ENCODE peak calls at places on chromosomes 13 and 19, in nine cellular contexts. A is upper lobe of right lung, I is right lobe of liver, Q is choroid plexus epithelial cell, N is WERI-Rb-1, L is mesendoderm, M is astrocyte of the spinal cord, T is MM.1S, U is ascending aorta. O is an unnamed sample.

GRCh38 chr13:90640976-90641375 is 706.5 kb upstream of the MIR17HG start:
- DNase-seq in A (no peak), I (no peak), Q (peak), N (no peak), L (no peak), M (peak), T (no peak), U (no peak), O (no peak)

GRCh38 chr19:4208385-4209094 is 20.8 kb upstream of the EBI3 start:
- DNase-seq in A (no peak), I (no peak), Q (peak), N (peak), L (peak), M (peak), T (peak), U (no peak), O (no peak)

GRCh38 chr19:54141356-54141755 is 3.8 kb downstream of the CNOT3 start:
- DNase-seq in A (no peak), I (no peak), Q (no peak), N (no peak), L (no peak), M (no peak), T (no peak), U (no peak), O (no peak)

GRCh38 chr19:52007436-52007804 is 591 bp downstream of the ZNF615 start:
- DNase-seq in A (no peak), I (no peak), Q (peak), N (no peak), L (peak), M (no peak), T (no peak), U (no peak), O (no peak)

GRCh38 chr19:2478756-2479555 is 3.0 kb downstream of the GADD45B start:
- DNase-seq in A (peak), I (peak), Q (peak), N (no peak), L (peak), M (peak), T (peak), U (peak), O (no peak)

GRCh38 chr19:1133471-1133929 is 29.7 kb downstream of the GPX4 start:
- DNase-seq in A (no peak), I (peak), Q (no peak), N (peak), L (peak), M (no peak), T (peak), U (peak), O (peak)

GRCh38 chr13:46492946-46493345 is 60.0 kb upstream of the LRCH1 start:
- DNase-seq in A (no peak), I (no peak), Q (peak), N (no peak), L (peak), M (peak), T (no peak), U (no peak), O (peak)

GRCh38 chr13:70391678-70392077 is 283.4 kb upstream of the KLHL1 start:
- DNase-seq in A (no peak), I (peak), Q (no peak), N (no peak), L (peak), M (no peak), T (no peak), U (no peak), O (no peak)

GRCh38 chr19:48918801-48919247 is 14.7 kb upstream of the DHDH start:
- DNase-seq in A (no peak), I (no peak), Q (peak), N (peak), L (peak), M (no peak), T (no peak), U (no peak), O (no peak)

GRCh38 chr19:42468273-42468796 is 25.6 kb upstream of the CXCL17 start:
- DNase-seq in A (no peak), I (no peak), Q (peak), N (no peak), L (peak), M (peak), T (no peak), U (no peak), O (no peak)

GRCh38 chr13:31749929-31750328 is 10.6 kb downstream of the RXFP2 start:
- DNase-seq in A (no peak), I (no peak), Q (peak), N (no peak), L (no peak), M (peak), T (no peak), U (no peak), O (no peak)

GRCh38 chr13:34993470-34993869 is 51.4 kb downstream of the NBEA start:
- DNase-seq in A (no peak), I (no peak), Q (peak), N (no peak), L (no peak), M (no peak), T (no peak), U (no peak), O (no peak)

GRCh38 chr13:107348471-107348870 is 780.5 kb upstream of the ARGLU1 start:
- DNase-seq in A (no peak), I (no peak), Q (peak), N (no peak), L (no peak), M (no peak), T (no peak), U (no peak), O (no peak)

GRCh38 chr19:38318595-38319142 is 976 bp upstream of the KCNK6 start:
- DNase-seq in A (no peak), I (no peak), Q (no peak), N (no peak), L (no peak), M (no peak), T (no peak), U (no peak), O (no peak)

GRCh38 chr19:49338691-49339363 is 3.6 kb downstream of the CD37 start:
- DNase-seq in A (peak), I (peak), Q (peak), N (peak), L (peak), M (peak), T (no peak), U (peak), O (no peak)

GRCh38 chr13:106518535-106518934 is 16.9 kb downstream of the EFNB2 start:
- DNase-seq in A (no peak), I (no peak), Q (no peak), N (no peak), L (no peak), M (no peak), T (no peak), U (no peak), O (no peak)

GRCh38 chr13:79404361-79404760 is 1.7 kb downstream of the RBM26 start:
- DNase-seq in A (no peak), I (no peak), Q (no peak), N (no peak), L (no peak), M (no peak), T (no peak), U (no peak), O (no peak)

GRCh38 chr19:1453525-1454371 is 3.8 kb downstream of the APC2 start:
- DNase-seq in A (no peak), I (no peak), Q (no peak), N (peak), L (no peak), M (no peak), T (no peak), U (no peak), O (no peak)

GRCh38 chr13:81089758-81090157 is 748.8 kb upstream of the SPRY2 start:
- DNase-seq in A (no peak), I (no peak), Q (no peak), N (no peak), L (no peak), M (no peak), T (no peak), U (no peak), O (no peak)

GRCh38 chr19:55048446-55048845 is 10.4 kb upstream of the GP6 start:
- DNase-seq in A (no peak), I (no peak), Q (no peak), N (no peak), L (no peak), M (no peak), T (no peak), U (no peak), O (no peak)

GRCh38 chr13:29859971-29860370 is 9.6 kb upstream of the UBL3 start:
- DNase-seq in A (no peak), I (no peak), Q (no peak), N (no peak), L (no peak), M (peak), T (no peak), U (no peak), O (no peak)

DNA sequence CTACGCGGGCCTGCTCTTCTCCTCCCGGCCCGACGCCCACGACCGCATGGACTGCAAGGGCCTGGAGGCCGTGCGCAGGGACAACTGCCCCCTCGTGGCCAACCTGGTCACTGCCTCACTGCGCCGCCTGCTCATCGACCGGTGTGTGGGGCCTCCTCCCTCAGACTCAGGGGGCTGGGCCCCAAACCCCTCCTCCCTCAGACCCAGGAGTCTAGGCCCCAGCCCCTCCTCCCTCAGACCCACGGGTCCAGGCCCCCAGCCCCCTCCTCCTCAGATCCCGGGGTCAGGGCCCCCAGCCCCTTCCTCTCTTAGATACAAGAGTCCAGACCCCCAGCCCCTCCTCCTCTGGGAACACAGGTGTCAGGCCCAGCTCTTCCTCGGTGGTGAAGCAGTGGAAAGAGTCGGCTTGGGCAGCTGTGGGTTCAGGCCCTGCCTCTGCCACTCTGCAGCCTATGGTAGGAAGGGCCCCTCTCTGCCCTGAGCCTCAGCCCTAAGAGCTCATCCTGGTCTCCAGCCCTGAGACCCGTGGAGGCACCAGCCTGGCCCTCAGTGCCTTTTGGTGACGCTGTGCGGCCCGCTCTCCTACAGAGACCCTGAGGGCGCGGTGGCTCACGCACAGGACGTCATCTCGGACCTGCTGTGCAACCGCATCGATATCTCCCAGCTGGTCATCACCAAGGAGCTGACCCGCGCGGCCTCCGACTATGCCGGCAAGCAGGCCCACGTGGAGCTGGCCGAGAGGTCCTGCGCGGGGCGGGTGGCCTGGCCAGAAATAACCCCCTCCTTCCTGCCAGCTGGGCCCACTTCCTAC is 3.7 kb upstream of the SPIB start:
- DNase-seq in A (peak), I (peak), Q (peak), N (peak), L (peak), M (peak), T (peak), U (peak), O (peak)
- H3K4me3 ChIP-seq in A (no peak), I (no peak), Q (no peak), N (no peak), L (no peak), M (no peak), T (no peak), U (no peak), O (no peak)

GRCh38 chr19:11175920-11176319 is 20.3 kb upstream of the SPC24 start:
- DNase-seq in A (no peak), I (no peak), Q (no peak), N (no peak), L (no peak), M (no peak), T (no peak), U (no peak), O (no peak)
- H3K4me3 ChIP-seq in A (no peak), I (no peak), Q (no peak), N (no peak), L (no peak), M (no peak), T (no peak), U (no peak), O (no peak)

DNA sequence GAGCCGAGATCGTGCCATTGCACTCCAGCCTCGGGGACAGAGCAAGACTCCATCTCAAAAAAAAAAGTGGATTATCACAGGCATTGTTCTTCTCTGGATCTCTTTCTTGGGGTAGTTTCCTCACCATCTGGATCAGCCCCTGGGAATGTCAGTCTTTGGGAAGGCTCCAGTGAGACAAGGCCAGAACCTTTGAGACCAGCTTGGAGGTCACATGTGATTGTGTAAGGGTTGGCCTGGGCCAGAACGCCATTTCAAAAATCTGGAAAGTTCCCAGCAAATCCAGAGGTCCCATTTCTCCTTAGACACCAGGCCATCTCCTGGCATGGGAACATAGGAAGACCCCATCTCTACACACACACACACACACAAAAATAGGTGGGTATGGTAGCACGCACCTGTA is 14.2 kb upstream of the ANGPTL8 start:
- DNase-seq in A (no peak), I (no peak), Q (no peak), N (no peak), L (no peak), M (no peak), T (no peak), U (no peak), O (no peak)
- H3K4me3 ChIP-seq in A (no peak), I (no peak), Q (no peak), N (no peak), L (no peak), M (no peak), T (no peak), U (no peak), O (no peak)

GRCh38 chr13:98475521-98475920 is 101.4 kb downstream of the STK24 start:
- DNase-seq in A (peak), I (no peak), Q (peak), N (no peak), L (peak), M (no peak), T (no peak), U (no peak), O (no peak)

GRCh38 chr13:98476106-98476505 is 100.8 kb downstream of the STK24 start:
- DNase-seq in A (no peak), I (no peak), Q (no peak), N (no peak), L (peak), M (peak), T (no peak), U (no peak), O (no peak)

GRCh38 chr13:98478134-98479129 is 98.5 kb downstream of the STK24 start:
- DNase-seq in A (no peak), I (no peak), Q (peak), N (peak), L (peak), M (peak), T (no peak), U (no peak), O (no peak)

GRCh38 chr13:98474761-98475160 is 102.1 kb downstream of the STK24 start:
- DNase-seq in A (no peak), I (peak), Q (no peak), N (no peak), L (no peak), M (no peak), T (no peak), U (no peak), O (no peak)

DNA sequence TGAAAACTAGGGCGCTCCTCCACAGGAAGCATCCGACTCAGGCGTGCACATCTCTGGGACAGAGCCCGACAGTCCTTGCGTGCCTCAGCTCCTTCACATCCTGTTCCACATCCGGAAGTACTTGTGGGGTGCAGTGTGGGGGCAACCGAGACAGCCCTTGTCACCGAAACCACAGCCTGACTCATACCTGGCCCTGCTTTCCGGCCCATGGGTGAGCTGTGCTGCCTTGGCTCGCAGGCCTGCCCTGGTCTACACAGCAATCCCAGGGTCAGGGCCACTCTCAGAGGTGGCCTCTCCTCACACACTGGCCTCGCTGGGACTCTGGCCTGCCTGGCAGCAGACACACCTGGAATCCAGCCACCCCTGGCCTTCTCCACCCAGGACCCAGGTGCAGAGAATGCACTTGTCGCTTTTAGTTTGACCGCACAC is 100.4 kb downstream of the STK24 start:
- DNase-seq in A (peak), I (peak), Q (peak), N (no peak), L (peak), M (peak), T (peak), U (peak), O (peak)
- H3K4me3 ChIP-seq in A (no peak), I (no peak), Q (no peak), N (no peak), L (no peak), M (no peak), T (peak), U (no peak), O (peak)

DNA sequence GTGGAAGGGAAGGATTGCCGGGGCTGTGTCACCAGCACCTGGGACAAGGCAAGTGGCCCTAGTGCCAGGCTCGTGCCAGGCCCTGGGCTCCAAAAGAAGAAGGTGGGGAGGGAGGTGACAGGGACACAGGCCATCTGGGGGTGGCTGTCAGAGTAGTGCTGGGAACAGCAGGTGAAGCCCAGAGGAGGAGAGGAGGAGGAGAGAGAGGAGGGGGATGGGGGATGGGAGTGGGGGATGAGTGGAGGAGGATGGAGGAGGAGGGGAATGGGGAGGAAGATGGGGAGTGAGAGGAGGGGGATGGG is 18.7 kb downstream of the LSM4 start:
- DNase-seq in A (no peak), I (peak), Q (no peak), N (peak), L (no peak), M (no peak), T (peak), U (peak), O (no peak)
- H3K4me3 ChIP-seq in A (peak), I (no peak), Q (peak), N (peak), L (no peak), M (no peak), T (peak), U (peak), O (peak)

GRCh38 chr13:88744289-88744688 is 1073.1 kb downstream of the SLITRK5 start:
- DNase-seq in A (no peak), I (no peak), Q (no peak), N (no peak), L (no peak), M (no peak), T (no peak), U (no peak), O (no peak)
- H3K4me3 ChIP-seq in A (no peak), I (no peak), Q (no peak), N (no peak), L (no peak), M (no peak), T (no peak), U (no peak), O (no peak)

DNA sequence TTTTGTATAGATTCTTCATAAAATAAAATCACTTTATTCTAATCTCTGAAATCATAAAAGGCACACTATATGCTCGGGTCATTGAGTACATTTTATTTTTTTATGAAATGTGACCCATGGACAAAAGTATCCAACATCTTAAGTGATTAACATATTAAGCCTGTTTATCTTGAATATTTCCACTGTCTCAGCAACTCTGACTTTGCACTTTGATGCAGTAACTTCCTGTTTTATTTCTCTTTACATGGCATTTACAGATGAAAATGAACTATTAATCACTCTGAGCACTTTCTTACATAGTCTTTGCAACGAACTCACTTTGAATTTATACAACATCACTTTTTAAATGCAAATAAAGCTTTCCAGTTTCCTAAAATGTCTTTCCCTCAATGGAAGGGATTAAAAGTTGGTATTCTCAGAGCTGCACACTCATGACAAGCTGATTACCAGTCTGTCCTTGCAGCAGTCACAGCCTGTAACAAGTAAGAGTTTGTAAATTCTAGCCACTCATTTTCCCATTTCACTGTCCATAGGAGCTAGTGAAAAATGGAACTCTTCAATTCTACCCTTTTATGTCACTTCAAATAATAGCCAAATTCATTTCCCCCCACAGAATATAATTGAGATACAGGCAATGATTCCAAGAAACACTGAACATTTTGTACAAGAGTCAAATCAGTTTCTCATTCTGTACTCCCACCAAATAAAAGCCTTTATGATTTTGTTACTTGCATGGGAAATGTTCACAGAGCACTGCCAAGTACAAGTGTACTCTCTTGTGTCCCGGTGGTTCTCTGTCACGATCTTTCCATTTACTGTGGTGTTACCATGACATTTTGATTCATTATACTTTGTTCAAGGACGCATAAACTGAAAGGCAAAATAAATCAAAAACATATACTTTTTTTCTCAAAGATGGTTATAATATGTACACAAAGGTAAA is 1968.9 kb downstream of the PCDH9 start:
- DNase-seq in A (no peak), I (no peak), Q (peak), N (no peak), L (no peak), M (peak), T (peak), U (no peak), O (no peak)
- H3K4me3 ChIP-seq in A (no peak), I (no peak), Q (peak), N (no peak), L (no peak), M (no peak), T (peak), U (no peak), O (no peak)

GRCh38 chr19:46868444-46868843 is 7.6 kb downstream of the ARHGAP35 start:
- DNase-seq in A (no peak), I (no peak), Q (no peak), N (no peak), L (no peak), M (no peak), T (no peak), U (no peak), O (no peak)

GRCh38 chr19:46863818-46864629 is 3.2 kb downstream of the ARHGAP35 start:
- DNase-seq in A (peak), I (no peak), Q (peak), N (no peak), L (peak), M (peak), T (no peak), U (no peak), O (no peak)

GRCh38 chr19:46862504-46862835 is 1.7 kb downstream of the ARHGAP35 start:
- DNase-seq in A (no peak), I (no peak), Q (no peak), N (no peak), L (no peak), M (peak), T (no peak), U (peak), O (no peak)

GRCh38 chr19:46862974-46863632 is 2.3 kb downstream of the ARHGAP35 start:
- DNase-seq in A (peak), I (no peak), Q (no peak), N (no peak), L (peak), M (no peak), T (no peak), U (no peak), O (no peak)

GRCh38 chr19:46866407-46867132 is 5.8 kb downstream of the ARHGAP35 start:
- DNase-seq in A (no peak), I (no peak), Q (peak), N (no peak), L (peak), M (no peak), T (no peak), U (no peak), O (no peak)
- H3K4me3 ChIP-seq in A (no peak), I (no peak), Q (no peak), N (no peak), L (no peak), M (no peak), T (no peak), U (no peak), O (no peak)

O was measured in Jurkat, Clone E6-1.